ENCODE peak calls at places on chromosomes 5 and 9, in ten cellular contexts. One of them, this sample, is unnamed.

GRCh38 chr5:1298067-1298551 is 3.2 kb upstream of the TERT start:
- DNase-seq in tibial artery: no peak
- DNase-seq in upper lobe of right lung: peak; percentile 59
- DNase-seq in K562: no peak
- DNase-seq in hepatocyte: peak; percentile 1
- DNase-seq in tibial nerve: no peak
- DNase-seq in pancreas: no peak
- DNase-seq in heart right ventricle: no peak
- DNase-seq in sigmoid colon: peak; percentile 36
- DNase-seq in fibroblast of lung: no peak
- DNase-seq in this sample: peak; percentile 55

GRCh38 chr5:67004730-67005350 is 191.8 kb downstream of the CD180 start:
- DNase-seq in tibial nerve: no peak
- DNase-seq in pancreas: no peak
- DNase-seq in upper lobe of right lung: no peak
- DNase-seq in K562: no peak
- DNase-seq in tibial artery: no peak
- DNase-seq in fibroblast of lung: no peak
- DNase-seq in hepatocyte: no peak
- DNase-seq in sigmoid colon: no peak
- DNase-seq in heart right ventricle: no peak
- DNase-seq in this sample: no peak

GRCh38 chr9:23555849-23556248 is 270.2 kb downstream of the ELAVL2 start:
- DNase-seq in K562: no peak
- DNase-seq in tibial artery: no peak
- DNase-seq in pancreas: no peak
- DNase-seq in heart right ventricle: no peak
- DNase-seq in hepatocyte: no peak
- DNase-seq in fibroblast of lung: no peak
- DNase-seq in upper lobe of right lung: no peak
- DNase-seq in sigmoid colon: no peak
- DNase-seq in tibial nerve: no peak
- DNase-seq in this sample: no peak

GRCh38 chr5:61719124-61719523 is 387.1 kb downstream of the ZSWIM6 start:
- DNase-seq in heart right ventricle: no peak
- DNase-seq in sigmoid colon: no peak
- DNase-seq in fibroblast of lung: no peak
- DNase-seq in pancreas: no peak
- DNase-seq in hepatocyte: no peak
- DNase-seq in K562: no peak
- DNase-seq in tibial artery: no peak
- DNase-seq in tibial nerve: no peak
- DNase-seq in upper lobe of right lung: no peak
- DNase-seq in this sample: no peak

GRCh38 chr9:122949696-122950095 is 8.9 kb downstream of the RABGAP1 start:
- DNase-seq in K562: no peak
- DNase-seq in fibroblast of lung: no peak
- DNase-seq in tibial artery: no peak
- DNase-seq in heart right ventricle: no peak
- DNase-seq in tibial nerve: no peak
- DNase-seq in upper lobe of right lung: no peak
- DNase-seq in sigmoid colon: no peak
- DNase-seq in hepatocyte: no peak
- DNase-seq in pancreas: no peak
- DNase-seq in this sample: no peak

GRCh38 chr9:79209012-79209411 is 362.8 kb upstream of the TLE4 start:
- DNase-seq in upper lobe of right lung: no peak
- DNase-seq in hepatocyte: no peak
- DNase-seq in tibial artery: no peak
- DNase-seq in K562: no peak
- DNase-seq in fibroblast of lung: no peak
- DNase-seq in heart right ventricle: no peak
- DNase-seq in tibial nerve: no peak
- DNase-seq in pancreas: no peak
- DNase-seq in sigmoid colon: no peak
- DNase-seq in this sample: no peak

GRCh38 chr9:76135902-76136301 is 245.4 kb downstream of the PCSK5 start:
- DNase-seq in sigmoid colon: no peak
- DNase-seq in pancreas: no peak
- DNase-seq in fibroblast of lung: peak; percentile 47
- DNase-seq in tibial nerve: peak; percentile 11
- DNase-seq in tibial artery: no peak
- DNase-seq in upper lobe of right lung: no peak
- DNase-seq in K562: no peak
- DNase-seq in heart right ventricle: no peak
- DNase-seq in hepatocyte: no peak
- DNase-seq in this sample: no peak

GRCh38 chr5:137822158-137822764 is 45.4 kb upstream of the MYOT start:
- DNase-seq in sigmoid colon: no peak
- DNase-seq in upper lobe of right lung: no peak
- DNase-seq in K562: peak; percentile 9
- DNase-seq in tibial artery: no peak
- DNase-seq in fibroblast of lung: peak; percentile 47
- DNase-seq in hepatocyte: peak; percentile 60
- DNase-seq in heart right ventricle: peak; percentile 22
- DNase-seq in tibial nerve: no peak
- DNase-seq in pancreas: no peak
- DNase-seq in this sample: no peak

GRCh38 chr5:17132444-17133083 is 84.9 kb upstream of the BASP1 start:
- DNase-seq in sigmoid colon: no peak
- DNase-seq in tibial nerve: no peak
- DNase-seq in fibroblast of lung: peak; percentile 72
- DNase-seq in heart right ventricle: no peak
- DNase-seq in K562: peak; percentile 49
- DNase-seq in tibial artery: no peak
- DNase-seq in upper lobe of right lung: no peak
- DNase-seq in hepatocyte: peak; percentile 41
- DNase-seq in pancreas: no peak
- DNase-seq in this sample: no peak

GRCh38 chr9:69809304-69809863 is 11.2 kb upstream of the CFAP95 start:
- DNase-seq in sigmoid colon: no peak
- DNase-seq in fibroblast of lung: peak; percentile 33
- DNase-seq in hepatocyte: no peak
- DNase-seq in upper lobe of right lung: no peak
- DNase-seq in K562: no peak
- DNase-seq in pancreas: no peak
- DNase-seq in tibial artery: no peak
- DNase-seq in heart right ventricle: no peak
- DNase-seq in tibial nerve: no peak
- DNase-seq in this sample: no peak

GRCh38 chr5:141617682-141618029 is 1.1 kb downstream of the DIAPH1 start:
- DNase-seq in K562: no peak
- DNase-seq in fibroblast of lung: no peak
- DNase-seq in sigmoid colon: no peak
- DNase-seq in pancreas: no peak
- DNase-seq in hepatocyte: no peak
- DNase-seq in heart right ventricle: no peak
- DNase-seq in tibial artery: no peak
- DNase-seq in upper lobe of right lung: no peak
- DNase-seq in tibial nerve: peak; percentile 12
- DNase-seq in this sample: no peak

GRCh38 chr5:141617128-141617527 is 1.7 kb downstream of the DIAPH1 start:
- DNase-seq in fibroblast of lung: no peak
- DNase-seq in tibial artery: no peak
- DNase-seq in heart right ventricle: no peak
- DNase-seq in pancreas: no peak
- DNase-seq in K562: peak; percentile 58
- DNase-seq in tibial nerve: no peak
- DNase-seq in upper lobe of right lung: no peak
- DNase-seq in sigmoid colon: no peak
- DNase-seq in hepatocyte: no peak
- DNase-seq in this sample: no peak

GRCh38 chr5:141618030-141618803 is 583 bp downstream of the DIAPH1 start:
- DNase-seq in sigmoid colon: no peak
- DNase-seq in tibial nerve: no peak
- DNase-seq in hepatocyte: peak; percentile 81
- DNase-seq in heart right ventricle: peak; percentile 29
- DNase-seq in K562: no peak
- DNase-seq in pancreas: peak; percentile 86
- DNase-seq in upper lobe of right lung: peak; percentile 88
- DNase-seq in tibial artery: peak; percentile 40
- DNase-seq in fibroblast of lung: no peak
- DNase-seq in this sample: peak; percentile 90

GRCh38 chr5:141613344-141613743 is 5.5 kb downstream of the DIAPH1 start:
- DNase-seq in hepatocyte: no peak
- DNase-seq in upper lobe of right lung: no peak
- DNase-seq in heart right ventricle: no peak
- DNase-seq in tibial nerve: no peak
- DNase-seq in K562: no peak
- DNase-seq in sigmoid colon: no peak
- DNase-seq in fibroblast of lung: no peak
- DNase-seq in tibial artery: no peak
- DNase-seq in pancreas: no peak
- DNase-seq in this sample: no peak

DNA sequence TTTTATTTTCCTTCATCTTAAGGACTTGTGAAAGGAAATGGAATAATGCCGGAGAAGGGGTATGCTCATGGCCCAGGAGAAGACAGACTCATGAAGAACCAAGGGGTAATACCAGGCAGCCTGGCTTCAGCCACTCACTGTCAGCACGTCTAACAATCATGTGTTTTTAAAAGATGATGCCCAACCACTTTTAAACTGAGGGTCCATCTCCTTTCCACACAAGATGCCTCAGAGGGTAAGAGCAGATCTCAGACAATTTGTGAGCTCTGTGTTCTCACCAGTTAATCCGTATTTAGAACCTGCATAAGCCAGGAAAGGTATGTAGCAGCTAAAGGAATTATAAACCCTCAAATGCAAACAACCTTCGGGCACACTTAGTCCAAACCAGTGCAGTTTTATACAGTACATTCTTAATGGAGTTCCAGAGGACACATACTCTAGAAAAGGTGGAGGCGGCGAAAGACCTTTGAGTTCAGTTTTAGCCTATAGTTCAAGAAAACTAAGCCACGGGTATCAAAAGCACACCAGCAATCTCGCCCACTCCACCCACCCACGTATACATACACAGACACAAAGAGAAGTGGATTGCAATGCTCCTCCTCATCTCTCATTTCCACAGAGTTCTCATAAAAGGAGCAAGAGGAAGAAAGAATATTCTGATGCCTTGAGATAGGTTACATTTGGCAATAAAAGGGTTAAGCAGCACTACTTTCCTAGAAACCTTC is 2.6 kb downstream of the DIAPH1 start:
- DNase-seq in K562: no peak
- DNase-seq in tibial artery: no peak
- DNase-seq in hepatocyte: no peak
- DNase-seq in upper lobe of right lung: no peak
- DNase-seq in tibial nerve: no peak
- DNase-seq in fibroblast of lung: no peak
- DNase-seq in sigmoid colon: no peak
- DNase-seq in heart right ventricle: no peak
- DNase-seq in pancreas: no peak
- DNase-seq in this sample: no peak
- H3K4me1 ChIP-seq in K562: peaks cover 11% of the 10 kb centered on the region
- H3K4me1 ChIP-seq in tibial artery: peaks cover 29% of the 10 kb centered on the region
- H3K4me1 ChIP-seq in hepatocyte: peaks cover 12% of the 10 kb centered on the region
- H3K4me1 ChIP-seq in upper lobe of right lung: peaks cover 40% of the 10 kb centered on the region
- H3K4me1 ChIP-seq in tibial nerve: peaks cover 18% of the 10 kb centered on the region
- H3K4me1 ChIP-seq in fibroblast of lung: no peaks in the 10 kb centered on the region
- H3K4me1 ChIP-seq in sigmoid colon: peaks cover 24% of the 10 kb centered on the region
- H3K4me1 ChIP-seq in heart right ventricle: peaks cover 78% of the 10 kb centered on the region
- H3K4me1 ChIP-seq in pancreas: peaks cover 24% of the 10 kb centered on the region
- H3K4me1 ChIP-seq in this sample: peaks cover 7% of the 10 kb centered on the region

GRCh38 chr5:8457187-8458037 is 588.5 kb downstream of the MTRR start:
- DNase-seq in sigmoid colon: peak; percentile 95
- DNase-seq in hepatocyte: no peak
- DNase-seq in pancreas: peak; percentile 92
- DNase-seq in heart right ventricle: peak; percentile 96
- DNase-seq in upper lobe of right lung: peak; percentile 97
- DNase-seq in tibial nerve: peak; percentile 85
- DNase-seq in fibroblast of lung: peak; percentile 98
- DNase-seq in K562: peak; percentile 98
- DNase-seq in tibial artery: peak; percentile 94
- DNase-seq in this sample: peak; percentile 98
- H3K4me3 ChIP-seq in sigmoid colon: peak overlapping the region; percentile 86
- H3K4me3 ChIP-seq in hepatocyte: no peak overlapping the region
- H3K4me3 ChIP-seq in pancreas: peak overlapping the region; percentile 68
- H3K4me3 ChIP-seq in heart right ventricle: peak overlapping the region; percentile 66
- H3K4me3 ChIP-seq in upper lobe of right lung: peak overlapping the region; percentile 74
- H3K4me3 ChIP-seq in tibial nerve: peak overlapping the region; percentile 92
- H3K4me3 ChIP-seq in fibroblast of lung: peak overlapping the region; percentile 91
- H3K4me3 ChIP-seq in K562: peak overlapping the region; percentile 82
- H3K4me3 ChIP-seq in tibial artery: peak overlapping the region; percentile 92
- H3K4me3 ChIP-seq in this sample: peak overlapping the region; percentile 71

GRCh38 chr5:178524093-178524882 is 65.9 kb downstream of the COL23A1 start:
- DNase-seq in upper lobe of right lung: no peak
- DNase-seq in tibial nerve: no peak
- DNase-seq in heart right ventricle: no peak
- DNase-seq in sigmoid colon: peak; percentile 27
- DNase-seq in tibial artery: no peak
- DNase-seq in pancreas: no peak
- DNase-seq in hepatocyte: no peak
- DNase-seq in K562: no peak
- DNase-seq in fibroblast of lung: no peak
- DNase-seq in this sample: peak; percentile 24

GRCh38 chr5:178525906-178526732 is 64.1 kb downstream of the COL23A1 start:
- DNase-seq in tibial nerve: no peak
- DNase-seq in sigmoid colon: peak; percentile 43
- DNase-seq in hepatocyte: no peak
- DNase-seq in heart right ventricle: no peak
- DNase-seq in pancreas: no peak
- DNase-seq in upper lobe of right lung: no peak
- DNase-seq in fibroblast of lung: no peak
- DNase-seq in K562: no peak
- DNase-seq in tibial artery: no peak
- DNase-seq in this sample: no peak

GRCh38 chr5:178529080-178529479 is 61.1 kb downstream of the COL23A1 start:
- DNase-seq in hepatocyte: no peak
- DNase-seq in sigmoid colon: no peak
- DNase-seq in K562: no peak
- DNase-seq in upper lobe of right lung: no peak
- DNase-seq in pancreas: no peak
- DNase-seq in tibial nerve: no peak
- DNase-seq in tibial artery: no peak
- DNase-seq in fibroblast of lung: no peak
- DNase-seq in heart right ventricle: no peak
- DNase-seq in this sample: no peak

GRCh38 chr5:178527458-178528307 is 62.5 kb downstream of the COL23A1 start:
- DNase-seq in K562: no peak
- DNase-seq in heart right ventricle: peak; percentile 67
- DNase-seq in upper lobe of right lung: no peak
- DNase-seq in tibial artery: no peak
- DNase-seq in sigmoid colon: no peak
- DNase-seq in pancreas: no peak
- DNase-seq in hepatocyte: no peak
- DNase-seq in tibial nerve: no peak
- DNase-seq in fibroblast of lung: no peak
- DNase-seq in this sample: no peak

GRCh38 chr5:178526796-178527457 is 63.3 kb downstream of the COL23A1 start:
- DNase-seq in fibroblast of lung: no peak
- DNase-seq in heart right ventricle: no peak
- DNase-seq in hepatocyte: no peak
- DNase-seq in pancreas: no peak
- DNase-seq in sigmoid colon: peak; percentile 34
- DNase-seq in tibial artery: no peak
- DNase-seq in upper lobe of right lung: no peak
- DNase-seq in tibial nerve: no peak
- DNase-seq in K562: no peak
- DNase-seq in this sample: no peak
- TF ChIP-seq CTCF in fibroblast of lung: no peak
- TF ChIP-seq CTCF in heart right ventricle: no peak
- TF ChIP-seq CTCF in hepatocyte: no peak
- TF ChIP-seq CTCF in pancreas: no peak
- TF ChIP-seq CTCF in sigmoid colon: no peak
- TF ChIP-seq CTCF in tibial artery: no peak
- TF ChIP-seq CTCF in upper lobe of right lung: no peak
- TF ChIP-seq CTCF in tibial nerve: no peak
- TF ChIP-seq CTCF in K562: no peak
- TF ChIP-seq CTCF in this sample: no peak

GRCh38 chr9:94905606-94906005 is 179.1 kb downstream of the AOPEP start:
- DNase-seq in hepatocyte: no peak
- DNase-seq in tibial nerve: no peak
- DNase-seq in fibroblast of lung: no peak
- DNase-seq in upper lobe of right lung: no peak
- DNase-seq in tibial artery: no peak
- DNase-seq in sigmoid colon: no peak
- DNase-seq in pancreas: no peak
- DNase-seq in K562: no peak
- DNase-seq in heart right ventricle: no peak
- DNase-seq in this sample: no peak
- H3K4me1 ChIP-seq in hepatocyte: peaks cover 36% of the 10 kb centered on the region
- H3K4me1 ChIP-seq in tibial nerve: peaks cover 16% of the 10 kb centered on the region
- H3K4me1 ChIP-seq in fibroblast of lung: peaks cover 23% of the 10 kb centered on the region
- H3K4me1 ChIP-seq in upper lobe of right lung: peaks cover 32% of the 10 kb centered on the region
- H3K4me1 ChIP-seq in tibial artery: peaks cover 35% of the 10 kb centered on the region
- H3K4me1 ChIP-seq in sigmoid colon: peaks cover 32% of the 10 kb centered on the region
- H3K4me1 ChIP-seq in pancreas: no peaks in the 10 kb centered on the region
- H3K4me1 ChIP-seq in K562: peaks cover 7% of the 10 kb centered on the region
- H3K4me1 ChIP-seq in heart right ventricle: peaks cover 34% of the 10 kb centered on the region
- H3K4me1 ChIP-seq in this sample: peaks cover 12% of the 10 kb centered on the region

This sample was measured in kidney.